ENCODE peak calls at places on chromosomes 4 and X, in six cellular contexts. O, B, H, C, W and M are unnamed samples.

GRCh38 chr4:71460368-71460767 is 121.5 kb downstream of the SLC4A4 start:
- DNase-seq in O (no peak), B (no peak), H (no peak), C (no peak), W (no peak), M (no peak)

GRCh38 chr4:16205298-16206164 is 20.7 kb downstream of the TAPT1 start:
- DNase-seq in O (peak), B (no peak), H (peak), C (no peak), W (no peak), M (no peak)

GRCh38 chr4:56611501-56611900 is 69.6 kb downstream of the HOPX start:
- DNase-seq in O (peak), B (no peak), H (no peak), C (no peak), W (no peak), M (no peak)

GRCh38 chrX:151713859-151714258 is 2.0 kb upstream of the FATE1 start:
- DNase-seq in O (peak), B (no peak), H (peak), C (no peak), W (peak), M (no peak)

GRCh38 chrX:69493193-69493592 is 10.9 kb upstream of the NALF2 start:
- DNase-seq in O (no peak), B (no peak), H (peak), C (peak), W (peak), M (no peak)

GRCh38 chrX:152154050-152154449 is 15.7 kb upstream of the MAGEA10 start:
- DNase-seq in O (no peak), B (no peak), H (no peak), C (no peak), W (no peak), M (no peak)

GRCh38 chrX:39012561-39013209 is 211.4 kb downstream of the MID1IP1 start:
- DNase-seq in O (no peak), B (no peak), H (no peak), C (no peak), W (no peak), M (no peak)

GRCh38 chr4:20456416-20456815 is 204.7 kb downstream of the SLIT2 start:
- DNase-seq in O (peak), B (no peak), H (peak), C (no peak), W (no peak), M (no peak)

GRCh38 chrX:124098089-124098488 is 136.6 kb downstream of the STAG2 start:
- DNase-seq in O (peak), B (no peak), H (peak), C (peak), W (no peak), M (no peak)

GRCh38 chrX:13990126-13990525 is 39.6 kb downstream of the GEMIN8 start:
- DNase-seq in O (peak), B (no peak), H (no peak), C (no peak), W (no peak), M (no peak)

GRCh38 chrX:107716816-107717700 is 58.5 kb downstream of the TSC22D3 start:
- DNase-seq in O (peak), B (peak), H (peak), C (peak), W (peak), M (no peak)

GRCh38 chr4:158818595-158818994 is 49.8 kb downstream of the FNIP2 start:
- DNase-seq in O (no peak), B (no peak), H (no peak), C (no peak), W (no peak), M (no peak)

GRCh38 chr4:143021384-143021783 is 163.3 kb upstream of the USP38 start:
- DNase-seq in O (no peak), B (no peak), H (no peak), C (no peak), W (no peak), M (no peak)

GRCh38 chr4:169612869-169613859 is 781 bp upstream of the NEK1 start:
- DNase-seq in O (peak), B (peak), H (peak), C (peak), W (peak), M (no peak)

GRCh38 chrX:143781103-143781502 is 60.6 kb upstream of the SPANXN2 start:
- DNase-seq in O (peak), B (no peak), H (no peak), C (no peak), W (no peak), M (no peak)

GRCh38 chr4:119721878-119722277 is 93.3 kb upstream of the PDE5A start:
- DNase-seq in O (peak), B (no peak), H (no peak), C (no peak), W (no peak), M (no peak)

GRCh38 chr4:90027565-90027964 is 99.6 kb upstream of the CCSER1 start:
- DNase-seq in O (no peak), B (no peak), H (no peak), C (no peak), W (no peak), M (no peak)

GRCh38 chrX:50988649-50989048 is 78.1 kb downstream of the BMP15 start:
- DNase-seq in O (peak), B (no peak), H (peak), C (no peak), W (no peak), M (peak)

GRCh38 chr4:37066149-37066548 is 178.4 kb upstream of the NWD2 start:
- DNase-seq in O (no peak), B (no peak), H (no peak), C (no peak), W (peak), M (no peak)

GRCh38 chr4:37486134-37486533 is 200.0 kb downstream of the RELL1 start:
- DNase-seq in O (no peak), B (no peak), H (no peak), C (no peak), W (no peak), M (no peak)

GRCh38 chr4:156109943-156110925 is 156.6 kb upstream of the CTSO start:
- DNase-seq in O (peak), B (no peak), H (no peak), C (no peak), W (peak), M (no peak)

GRCh38 chr4:52204921-52205320 is 153.8 kb downstream of the SPATA18 start:
- DNase-seq in O (no peak), B (no peak), H (no peak), C (no peak), W (no peak), M (no peak)

GRCh38 chrX:132716006-132716405 is 227.2 kb upstream of the MBNL3 start:
- DNase-seq in O (no peak), B (no peak), H (peak), C (no peak), W (no peak), M (no peak)

GRCh38 chr4:102713096-102713495 is 47.7 kb downstream of the MANBA start:
- DNase-seq in O (peak), B (no peak), H (no peak), C (no peak), W (no peak), M (no peak)

GRCh38 chr4:113971706-113972360 is 7.6 kb downstream of the ARSJ start:
- DNase-seq in O (peak), B (no peak), H (peak), C (no peak), W (no peak), M (no peak)

GRCh38 chr4:16075061-16075460 is 8.8 kb downstream of the PROM1 start:
- DNase-seq in O (no peak), B (no peak), H (no peak), C (no peak), W (no peak), M (no peak)

GRCh38 chrX:133722756-133723155 is 262.6 kb downstream of the GPC3 start:
- DNase-seq in O (no peak), B (no peak), H (no peak), C (no peak), W (no peak), M (no peak)

GRCh38 chr4:181308476-181309170 is 934.6 kb upstream of the TENM3 start:
- DNase-seq in O (no peak), B (no peak), H (no peak), C (peak), W (no peak), M (no peak)

GRCh38 chr4:80069108-80069836 is 3.8 kb downstream of the ANTXR2 start:
- DNase-seq in O (no peak), B (no peak), H (no peak), C (no peak), W (no peak), M (no peak)

GRCh38 chr4:61572160-61572559 is 372.0 kb downstream of the ADGRL3 start:
- DNase-seq in O (peak), B (no peak), H (no peak), C (no peak), W (no peak), M (no peak)

GRCh38 chrX:1222511-1223252 is 10.2 kb upstream of the CRLF2 start:
- DNase-seq in O (peak), B (no peak), H (no peak), C (no peak), W (no peak), M (no peak)

GRCh38 chrX:43655961-43656494 is at the start of gene MAOA:
- DNase-seq in O (peak), B (no peak), H (peak), C (no peak), W (peak), M (peak)

GRCh38 chrX:100606753-100607152 is 22.0 kb downstream of the TNMD start:
- DNase-seq in O (no peak), B (no peak), H (no peak), C (no peak), W (no peak), M (no peak)

GRCh38 chrX:49876750-49877149 is 2.5 kb upstream of the USP27X start:
- DNase-seq in O (peak), B (no peak), H (peak), C (peak), W (peak), M (no peak)

GRCh38 chr4:37780444-37781133 is 45.9 kb upstream of the PGM2 start:
- DNase-seq in O (peak), B (no peak), H (peak), C (no peak), W (no peak), M (no peak)

GRCh38 chr4:27666943-27667342 is 806.3 kb downstream of the STIM2 start:
- DNase-seq in O (no peak), B (no peak), H (no peak), C (no peak), W (peak), M (no peak)

GRCh38 chrX:15366507-15367352 is 17.5 kb downstream of the VEGFD start:
- DNase-seq in O (no peak), B (no peak), H (peak), C (no peak), W (no peak), M (no peak)

GRCh38 chr4:186039697-186040096 is 29.3 kb upstream of the TLR3 start:
- DNase-seq in O (no peak), B (no peak), H (no peak), C (no peak), W (no peak), M (no peak)

GRCh38 chrX:49960061-49960460 is 37.7 kb downstream of the CLCN5 start:
- DNase-seq in O (peak), B (no peak), H (no peak), C (no peak), W (peak), M (no peak)